ENCODE peak calls at places on chromosomes 12 and 14, in eight cellular contexts. L, X, K, B, M, F, G and S are unnamed samples.

GRCh38 chr14:104073764-104074163 is 11.7 kb upstream of the ASPG start:
- DNase-seq in F (no peak), G (no peak), B (no peak), K (no peak), L (no peak), X (no peak), M (no peak), S (no peak)

GRCh38 chr12:79674629-79675028 is 16.1 kb downstream of the PAWR start:
- DNase-seq in M (no peak), F (peak), X (peak), B (no peak), L (no peak), G (no peak), K (no peak), S (no peak)

GRCh38 chr14:89425931-89426330 is 8.9 kb upstream of the FOXN3 start:
- DNase-seq in M (no peak), X (peak), G (peak), L (no peak), F (peak), B (no peak), K (no peak), S (peak)

GRCh38 chr12:63163542-63163941 is 12.5 kb upstream of the AVPR1A start:
- DNase-seq in K (no peak), L (no peak), F (peak), G (no peak), X (no peak), B (no peak), M (no peak), S (no peak)

GRCh38 chr12:109921982-109922381 is 21.9 kb downstream of the TCHP start:
- DNase-seq in G (no peak), L (no peak), K (no peak), X (no peak), M (no peak), F (no peak), B (no peak), S (peak)

GRCh38 chr14:89674906-89675305 is 257.9 kb upstream of the FOXN3 start:
- DNase-seq in B (no peak), M (no peak), X (no peak), K (no peak), F (no peak), L (no peak), G (no peak), S (no peak)

GRCh38 chr12:29153231-29153630 is 4.2 kb downstream of the FAR2 start:
- DNase-seq in L (no peak), K (no peak), X (no peak), M (no peak), G (no peak), B (peak), F (no peak), S (no peak)

GRCh38 chr12:73210574-73211204 is 938.5 kb downstream of the TRHDE start:
- DNase-seq in B (no peak), F (no peak), M (no peak), G (no peak), K (no peak), X (no peak), L (no peak), S (no peak)

GRCh38 chr12:128069359-128069997 is 197.5 kb upstream of the TMEM132C start:
- DNase-seq in F (peak), X (peak), K (peak), G (peak), M (peak), L (no peak), B (peak), S (peak)

GRCh38 chr12:51926718-51927117 is 19.4 kb downstream of the ACVRL1 start:
- DNase-seq in X (no peak), F (peak), B (peak), K (peak), M (no peak), L (peak), G (peak), S (peak)

GRCh38 chr12:110796952-110797351 is 49.8 kb upstream of the CCDC63 start:
- DNase-seq in F (peak), B (no peak), G (no peak), M (no peak), K (no peak), X (no peak), L (no peak), S (no peak)

GRCh38 chr14:99925471-99925870 is 132.3 kb downstream of the EML1 start:
- DNase-seq in L (no peak), M (no peak), X (no peak), F (no peak), B (no peak), K (no peak), G (no peak), S (no peak)

GRCh38 chr12:45566257-45566656 is 163.2 kb upstream of the ARID2 start:
- DNase-seq in G (no peak), M (no peak), B (no peak), F (no peak), X (no peak), L (no peak), K (no peak), S (no peak)

GRCh38 chr12:80823393-80823792 is 106.7 kb downstream of the MYF5 start:
- DNase-seq in X (no peak), G (no peak), L (no peak), K (no peak), M (no peak), F (no peak), B (no peak), S (no peak)

GRCh38 chr12:30652034-30652696 is 43.5 kb downstream of the IPO8 start:
- DNase-seq in F (no peak), M (no peak), X (no peak), G (no peak), L (no peak), K (no peak), B (no peak), S (no peak)

GRCh38 chr14:95174184-95174804 is 17.0 kb upstream of the DICER1 start:
- DNase-seq in K (no peak), G (no peak), L (no peak), X (no peak), B (no peak), F (no peak), M (no peak), S (no peak)

GRCh38 chr12:112340983-112341840 is 41.0 kb downstream of the HECTD4 start:
- DNase-seq in F (no peak), B (no peak), K (no peak), M (no peak), G (no peak), L (no peak), X (no peak), S (no peak)

GRCh38 chr12:724194-724855 is 28.1 kb upstream of the WNK1 start:
- DNase-seq in B (peak), F (peak), M (peak), K (no peak), L (no peak), G (no peak), X (no peak), S (peak)

GRCh38 chr12:6070472-6071257 is 53.8 kb downstream of the VWF start:
- DNase-seq in L (no peak), K (no peak), F (no peak), G (no peak), B (peak), X (no peak), M (no peak), S (peak)

GRCh38 chr12:53968214-53969127 is 4.5 kb upstream of the HOXC11 start:
- DNase-seq in K (no peak), F (peak), G (no peak), X (no peak), B (no peak), L (no peak), M (no peak), S (no peak)

GRCh38 chr12:53989227-53990113 is 4.5 kb downstream of the HOXC10 start:
- DNase-seq in M (no peak), K (peak), X (no peak), L (no peak), G (no peak), F (peak), B (no peak), S (no peak)

GRCh38 chr12:3351731-3352130 is 139.3 kb upstream of the PRMT8 start:
- DNase-seq in F (no peak), G (no peak), X (no peak), K (no peak), B (no peak), M (no peak), L (no peak), S (no peak)

GRCh38 chr12:109870648-109871047 is 9.7 kb downstream of the GLTP start:
- DNase-seq in G (no peak), M (no peak), K (no peak), X (peak), B (no peak), L (no peak), F (peak), S (no peak)

GRCh38 chr12:133204264-133204603 is 22.9 kb downstream of the ZNF268 start:
- DNase-seq in L (no peak), K (no peak), M (no peak), X (no peak), B (no peak), F (no peak), G (no peak), S (no peak)

GRCh38 chr14:24986206-24986893 is 63.6 kb downstream of the STXBP6 start:
- DNase-seq in B (no peak), G (no peak), X (no peak), F (no peak), L (no peak), M (no peak), K (no peak), S (no peak)

GRCh38 chr14:105665247-105665950 is 139.0 kb downstream of the TMEM121 start:
- DNase-seq in K (no peak), M (no peak), X (no peak), L (no peak), B (no peak), G (no peak), F (no peak), S (no peak)

GRCh38 chr12:123395236-123395635 is 11.3 kb downstream of the KMT5A start:
- DNase-seq in G (no peak), L (no peak), K (no peak), M (no peak), B (no peak), F (no peak), X (no peak), S (no peak)

GRCh38 chr12:74889563-74890236 is 319.9 kb downstream of the KCNC2 start:
- DNase-seq in L (no peak), B (no peak), G (no peak), F (peak), X (peak), K (no peak), M (no peak), S (no peak)

GRCh38 chr12:78343657-78344056 is 513.0 kb downstream of the NAV3 start:
- DNase-seq in M (no peak), B (no peak), K (no peak), L (no peak), G (no peak), F (no peak), X (no peak), S (no peak)

GRCh38 chr12:52611080-52611468 is 7.3 kb downstream of the KRT73 start:
- DNase-seq in M (no peak), X (no peak), K (no peak), F (no peak), B (no peak), G (no peak), L (no peak), S (no peak)

GRCh38 chr14:101119830-101120571 is 216.5 kb upstream of the RTL1 start:
- DNase-seq in F (no peak), B (peak), X (no peak), G (no peak), M (no peak), L (no peak), K (no peak), S (no peak)

GRCh38 chr14:99062216-99062615 is 209.8 kb downstream of the BCL11B start:
- DNase-seq in M (no peak), F (no peak), L (no peak), G (no peak), X (no peak), B (no peak), K (no peak), S (no peak)

GRCh38 chr14:78446807-78447206 is 276.6 kb downstream of the NRXN3 start:
- DNase-seq in M (no peak), G (no peak), X (no peak), L (no peak), K (no peak), B (peak), F (peak), S (no peak)

GRCh38 chr12:82366182-82366581 is 7.9 kb downstream of the METTL25 start:
- DNase-seq in K (no peak), L (no peak), B (peak), X (no peak), G (no peak), F (peak), M (no peak), S (no peak)

GRCh38 chr14:99899578-99900178 is 106.5 kb downstream of the EML1 start:
- DNase-seq in M (no peak), B (no peak), F (peak), K (no peak), L (no peak), X (peak), G (no peak), S (no peak)

GRCh38 chr12:43345023-43345422 is 207.0 kb downstream of the ADAMTS20 start:
- DNase-seq in B (no peak), G (no peak), K (no peak), X (no peak), L (no peak), M (no peak), F (no peak), S (no peak)